ENCODE peak calls at places on chromosomes 16 and 17, in seven cellular contexts. X is MM.1S; W is fibroblast of lung; B is esophagus squamous epithelium; D is CD8-positive, alpha-beta T cell; H is prostate gland; R is sigmoid colon. V is an unnamed sample. For H3K4me1, the result is how much of the 10 kb centered on the place peaks cover.

GRCh38 chr16:2089676-2090480 is 42.1 kb downstream of the TSC2 start:
- DNase-seq in W (no peak), H (no peak), D (no peak), R (no peak), B (no peak), X (no peak), V (no peak)

GRCh38 chr17:72465191-72466024 is 344.6 kb downstream of the SOX9 start:
- DNase-seq in X (no peak), D (no peak), R (no peak), H (no peak), B (no peak), W (peak), V (peak)

GRCh38 chr17:73232587-73233373 is 28.9 kb downstream of the CPSF4L start:
- DNase-seq in W (peak), R (peak), D (no peak), B (no peak), H (peak), X (peak), V (peak)

GRCh38 chr16:4613636-4614570 is 785 bp downstream of the UBALD1 start:
- DNase-seq in R (peak), H (no peak), B (no peak), D (no peak), W (peak), X (no peak), V (no peak)

GRCh38 chr16:87550510-87550961 is 51.8 kb upstream of the JPH3 start:
- DNase-seq in D (peak), W (no peak), X (no peak), B (no peak), H (peak), R (no peak), V (no peak)

GRCh38 chr16:87317766-87318121 is 552 bp upstream of the C16orf95 start:
- DNase-seq in B (no peak), R (peak), W (peak), X (peak), D (no peak), H (no peak), V (no peak)

GRCh38 chr16:17768257-17768656 is 297.5 kb upstream of the XYLT1 start:
- DNase-seq in D (no peak), B (no peak), H (no peak), R (no peak), W (peak), X (no peak), V (peak)

GRCh38 chr16:46972429-46972970 is 974 bp downstream of the DNAJA2 start:
- DNase-seq in X (peak), W (peak), B (no peak), H (no peak), D (peak), R (no peak), V (peak)

GRCh38 chr16:59210955-59211541 is 476.9 kb upstream of the GOT2 start:
- DNase-seq in H (peak), B (no peak), X (no peak), D (no peak), W (peak), R (no peak), V (no peak)

GRCh38 chr17:41689497-41690299 is 1.0 kb downstream of the EIF1 start:
- DNase-seq in B (no peak), D (no peak), W (peak), R (no peak), H (peak), X (peak), V (peak)

GRCh38 chr16:1430759-1431496 is at the start of gene PERCC1:
- DNase-seq in R (no peak), B (no peak), X (no peak), H (peak), W (no peak), D (no peak), V (no peak)

GRCh38 chr17:78121801-78122220 is 6.7 kb downstream of the TMC6 start:
- DNase-seq in X (no peak), D (no peak), W (no peak), R (no peak), B (no peak), H (no peak), V (no peak)

GRCh38 chr16:87620201-87620495 is 17.8 kb downstream of the JPH3 start:
- DNase-seq in W (no peak), R (no peak), D (no peak), X (no peak), H (no peak), B (no peak), V (no peak)

GRCh38 chr17:78179372-78179771 is 7.5 kb downstream of the TK1 start:
- DNase-seq in W (peak), B (no peak), D (no peak), R (no peak), H (no peak), X (no peak), V (no peak)

GRCh38 chr17:79777166-79777843 is 643 bp upstream of the CBX2 start:
- DNase-seq in R (peak), D (no peak), B (no peak), H (no peak), X (no peak), W (peak), V (no peak)

GRCh38 chr17:27241346-27241946 is 52.5 kb upstream of the WSB1 start:
- DNase-seq in R (no peak), W (peak), H (peak), B (no peak), D (no peak), X (no peak), V (peak)

GRCh38 chr17:49977463-49978389 is 8.7 kb downstream of the DLX4 start:
- DNase-seq in R (no peak), X (no peak), B (no peak), W (peak), D (no peak), H (no peak), V (no peak)

GRCh38 chr17:3751836-3752235 is 28.1 kb downstream of the HASPIN start:
- DNase-seq in X (no peak), H (no peak), B (no peak), R (no peak), W (no peak), D (no peak), V (no peak)

GRCh38 chr17:77460514-77461046 is 319.8 kb downstream of the SEC14L1 start:
- DNase-seq in W (no peak), R (no peak), H (no peak), X (no peak), D (no peak), B (no peak), V (no peak)

GRCh38 chr16:89365044-89365467 is 125.3 kb downstream of the ANKRD11 start:
- DNase-seq in B (no peak), R (no peak), X (no peak), W (peak), D (no peak), H (no peak), V (peak)

GRCh38 chr17:7133916-7134315 is 19.3 kb upstream of the ASGR2 start:
- DNase-seq in R (no peak), B (no peak), H (no peak), W (no peak), D (no peak), X (no peak), V (no peak)

GRCh38 chr17:38896373-38896954 is 26.6 kb downstream of the LASP1 start:
- DNase-seq in W (no peak), R (no peak), X (no peak), B (no peak), D (no peak), H (no peak), V (no peak)
- H3K4me1 ChIP-seq in W (under half), R (under half), X (under half), B (under half), D (half or more), H (under half), V (under half)

GRCh38 chr16:68731569-68732067 is 5.5 kb upstream of the CDH1 start:
- DNase-seq in R (no peak), W (no peak), X (no peak), H (no peak), B (no peak), D (no peak), V (no peak)

GRCh38 chr16:68732741-68733399 is 4.2 kb upstream of the CDH1 start:
- DNase-seq in W (no peak), X (no peak), B (no peak), H (no peak), R (no peak), D (no peak), V (no peak)

GRCh38 chr16:68732068-68732680 is 4.9 kb upstream of the CDH1 start:
- DNase-seq in H (peak), D (no peak), W (peak), B (no peak), X (no peak), R (no peak), V (peak)

GRCh38 chr16:68724797-68725196 is 12.3 kb upstream of the CDH1 start:
- DNase-seq in W (no peak), D (no peak), X (no peak), H (no peak), R (no peak), B (no peak), V (no peak)

DNA sequence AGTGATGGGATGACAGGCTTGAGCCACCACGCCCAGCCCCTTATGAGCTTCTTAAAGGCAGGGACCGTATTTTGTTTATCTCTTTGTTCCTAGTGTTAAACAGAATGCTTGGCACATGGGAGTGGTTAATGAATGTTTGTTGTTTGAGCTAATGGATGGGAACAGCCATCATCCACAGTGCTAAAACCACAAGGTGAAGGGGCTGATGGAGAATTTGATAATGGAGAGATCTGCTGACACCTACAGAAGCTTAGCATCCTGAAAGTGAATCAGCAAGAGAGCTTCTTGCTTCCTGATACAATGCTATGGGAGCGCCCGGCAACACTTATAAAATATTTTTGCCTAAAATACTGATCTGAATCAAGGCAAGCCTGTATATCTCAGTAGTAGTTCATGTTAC is 8.5 kb upstream of the CDH1 start:
- DNase-seq in B (no peak), X (no peak), R (no peak), H (no peak), W (no peak), D (no peak), V (no peak)
- TF ChIP-seq CTCF in B (no peak), X (no peak), R (no peak), H (no peak), W (no peak), D (no peak), V (no peak)

DNA sequence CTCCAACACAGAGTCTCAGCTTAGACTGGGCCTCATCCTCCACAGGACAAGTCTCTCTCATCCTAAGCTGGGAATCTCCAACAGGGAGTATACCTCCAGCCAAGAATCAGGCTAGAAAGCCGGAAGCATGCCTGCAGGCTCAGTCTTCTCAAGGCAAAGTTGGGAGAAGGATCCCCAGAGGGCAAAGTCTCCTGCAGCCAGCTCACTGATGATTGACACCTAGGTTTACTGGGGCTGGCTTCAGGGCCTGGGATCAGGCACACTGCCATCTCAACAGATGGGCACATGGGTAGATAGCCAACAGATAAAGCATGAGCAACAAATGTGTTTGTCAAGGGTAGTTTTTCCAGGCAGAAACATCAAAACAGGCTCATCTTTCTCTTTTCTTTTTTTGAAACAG is 56.1 kb upstream of the TOX3 start:
- DNase-seq in W (no peak), B (no peak), R (no peak), X (no peak), H (no peak), D (no peak), V (no peak)
- H3K27ac ChIP-seq in W (no peak), B (no peak), R (no peak), X (no peak), H (no peak), D (no peak), V (no peak)

DNA sequence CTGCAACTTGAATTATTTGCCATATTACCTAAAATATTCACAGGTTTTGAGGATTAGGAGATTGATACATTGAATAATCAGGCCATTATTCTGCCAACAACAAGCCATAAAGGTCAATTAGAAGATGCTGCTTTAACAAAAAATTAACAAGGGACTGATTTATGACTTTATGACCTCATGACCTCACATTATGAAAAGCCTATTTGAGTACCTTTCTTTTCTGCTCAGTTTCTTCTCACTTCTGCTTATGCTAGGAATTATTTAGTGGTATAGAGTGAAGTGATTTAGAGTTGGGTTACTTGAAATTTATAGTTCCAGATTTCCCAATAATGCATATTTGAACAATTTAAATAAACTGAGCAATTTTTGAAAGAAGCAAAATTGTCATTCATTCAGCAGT is 121.6 kb downstream of the CHD9 start:
- DNase-seq in H (no peak), W (no peak), R (no peak), B (no peak), X (no peak), D (no peak), V (no peak)
- H3K4me1 ChIP-seq in H (under half), W (under half), R (under half), B (under half), X (under half), D (under half), V (under half)

DNA sequence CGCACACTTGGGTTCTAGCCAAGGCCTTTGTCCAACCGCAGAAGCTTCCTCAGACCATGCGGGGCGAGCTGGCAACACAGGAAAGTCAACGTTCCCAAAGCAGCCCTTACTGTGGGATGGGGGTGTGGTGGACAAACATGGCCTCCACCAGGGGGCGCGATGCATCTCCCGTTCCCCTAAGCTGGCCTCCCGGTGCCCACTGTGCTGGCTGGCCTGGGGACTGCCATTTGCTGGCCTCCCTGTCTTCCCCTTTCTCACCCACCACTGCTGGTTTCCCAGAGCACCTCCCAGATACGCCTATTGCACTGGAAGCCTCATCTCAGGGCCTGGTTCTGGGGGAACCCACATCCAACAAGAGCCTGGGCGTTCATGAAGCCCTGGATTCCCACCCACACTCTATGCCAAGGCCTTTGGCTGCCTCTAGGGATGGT is 145.3 kb downstream of the IRF8 start:
- DNase-seq in W (peak), H (no peak), X (no peak), D (no peak), R (peak), B (no peak), V (no peak)
- TF ChIP-seq CTCF in W (peak), H (no peak), X (peak), D (peak), R (peak), B (peak), V (peak)

GRCh38 chr16:29198231-29198630 is 208.3 kb downstream of the NPIPB11 start:
- DNase-seq in X (no peak), W (no peak), H (no peak), R (no peak), B (no peak), D (no peak), V (no peak)

GRCh38 chr16:29198731-29199521 is 207.6 kb downstream of the NPIPB11 start:
- DNase-seq in X (no peak), W (no peak), D (no peak), H (no peak), R (peak), B (no peak), V (no peak)
- H3K27ac ChIP-seq in X (no peak), W (peak), D (no peak), H (peak), R (peak), B (peak), V (no peak)

GRCh38 chr16:75103994-75104393 is 12.6 kb downstream of the LDHD start:
- DNase-seq in R (no peak), D (no peak), B (no peak), H (no peak), W (no peak), X (no peak), V (no peak)
- H3K4me1 ChIP-seq in R (under half), D (under half), B (half or more), H (under half), W (under half), X (under half), V (under half)

GRCh38 chr16:82628741-82629140 is 2.0 kb downstream of the CDH13 start:
- DNase-seq in R (peak), H (no peak), B (no peak), X (no peak), W (no peak), D (no peak), V (peak)

GRCh38 chr16:82630219-82630618 is 3.5 kb downstream of the CDH13 start:
- DNase-seq in H (no peak), W (peak), X (no peak), B (no peak), R (no peak), D (no peak), V (no peak)

GRCh38 chr16:82631701-82632685 is 5.2 kb downstream of the CDH13 start:
- DNase-seq in W (no peak), H (no peak), R (peak), B (no peak), D (no peak), X (no peak), V (peak)

GRCh38 chr16:82629441-82630027 is 2.8 kb downstream of the CDH13 start:
- DNase-seq in R (peak), B (no peak), D (no peak), W (peak), H (peak), X (no peak), V (peak)

DNA sequence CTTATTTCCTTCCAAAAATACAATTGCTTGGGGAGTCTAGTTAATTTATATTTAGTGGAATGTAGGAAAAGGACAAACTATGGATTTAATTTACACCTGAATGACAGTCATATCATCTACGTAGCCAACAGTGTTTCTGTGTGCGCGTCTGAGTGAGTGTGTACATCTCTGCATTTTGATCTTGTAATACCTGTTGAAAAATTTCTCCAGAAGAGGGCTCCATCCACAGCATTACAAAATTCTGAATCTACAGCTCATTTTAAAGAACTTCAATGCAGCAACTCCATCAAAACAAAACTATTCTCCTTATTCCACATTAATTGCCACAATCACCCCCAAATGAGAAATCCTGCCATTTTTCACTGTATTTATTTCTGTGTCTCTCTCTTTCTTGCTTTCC is 3.9 kb downstream of the CDH13 start:
- DNase-seq in X (no peak), B (no peak), H (no peak), D (no peak), R (peak), W (no peak), V (no peak)
- TF ChIP-seq CTCF in X (peak), B (peak), H (no peak), D (no peak), R (no peak), W (peak), V (peak)